ENCODE peak calls at places on chromosomes 6 and 20, in five cellular contexts. F is RWPE1, H is right atrium auricular region, M is mucosa of descending colon, C is fibroblast of lung. Z is an unnamed sample.

GRCh38 chr6:34324738-34325444 is 67.6 kb downstream of the NUDT3 start:
- DNase-seq in F (no peak), H (no peak), M (no peak), C (peak; percentile 78), Z (no peak)

GRCh38 chr6:31971279-31971992 is 502 bp downstream of the DXO start:
- DNase-seq in F (no peak), H (no peak), M (peak; percentile 43), C (no peak), Z (no peak)

GRCh38 chr6:56911847-56912246 is 43.1 kb upstream of the BEND6 start:
- DNase-seq in F (no peak), H (no peak), M (no peak), C (peak; percentile 73), Z (no peak)

GRCh38 chr20:17542993-17543412 is 11.8 kb upstream of the BFSP1 start:
- DNase-seq in F (no peak), H (no peak), M (no peak), C (peak; percentile 90), Z (no peak)

GRCh38 chr20:9203081-9203447 is 134.2 kb downstream of the PLCB4 start:
- DNase-seq in F (no peak), H (no peak), M (no peak), C (peak; percentile 2), Z (no peak)

GRCh38 chr20:4516851-4517250 is 204.9 kb upstream of the PRND start:
- DNase-seq in F (no peak), H (no peak), M (no peak), C (no peak), Z (no peak)

GRCh38 chr6:165804331-165805066 is 141.5 kb upstream of the PDE10A start:
- DNase-seq in F (no peak), H (no peak), M (no peak), C (no peak), Z (no peak)

GRCh38 chr6:85287654-85288053 is 162.2 kb upstream of the NT5E start:
- DNase-seq in F (no peak), H (no peak), M (no peak), C (no peak), Z (no peak)

GRCh38 chr6:129672883-129673631 is 36.9 kb downstream of the ARHGAP18 start:
- DNase-seq in F (peak; percentile 65), H (no peak), M (no peak), C (peak; percentile 79), Z (no peak)

GRCh38 chr6:85669735-85670194 is 27.1 kb upstream of the SYNCRIP start:
- DNase-seq in F (peak; percentile 59), H (no peak), M (no peak), C (peak; percentile 31), Z (no peak)

GRCh38 chr6:115830895-115831294 is 229.8 kb downstream of the FRK start:
- DNase-seq in F (no peak), H (no peak), M (no peak), C (no peak), Z (no peak)

GRCh38 chr6:3326179-3326971 is 67.6 kb downstream of the PSMG4 start:
- DNase-seq in F (no peak), H (no peak), M (no peak), C (no peak), Z (no peak)

GRCh38 chr6:170112583-170112860 is 178.4 kb downstream of the DLL1 start:
- DNase-seq in F (no peak), H (no peak), M (no peak), C (no peak), Z (no peak)

GRCh38 chr20:34363062-34364012 is at the start of gene ITCH:
- DNase-seq in F (peak; percentile 99), H (peak; percentile 98), M (peak; percentile 96), C (peak; percentile 95), Z (peak; percentile 88)

DNA sequence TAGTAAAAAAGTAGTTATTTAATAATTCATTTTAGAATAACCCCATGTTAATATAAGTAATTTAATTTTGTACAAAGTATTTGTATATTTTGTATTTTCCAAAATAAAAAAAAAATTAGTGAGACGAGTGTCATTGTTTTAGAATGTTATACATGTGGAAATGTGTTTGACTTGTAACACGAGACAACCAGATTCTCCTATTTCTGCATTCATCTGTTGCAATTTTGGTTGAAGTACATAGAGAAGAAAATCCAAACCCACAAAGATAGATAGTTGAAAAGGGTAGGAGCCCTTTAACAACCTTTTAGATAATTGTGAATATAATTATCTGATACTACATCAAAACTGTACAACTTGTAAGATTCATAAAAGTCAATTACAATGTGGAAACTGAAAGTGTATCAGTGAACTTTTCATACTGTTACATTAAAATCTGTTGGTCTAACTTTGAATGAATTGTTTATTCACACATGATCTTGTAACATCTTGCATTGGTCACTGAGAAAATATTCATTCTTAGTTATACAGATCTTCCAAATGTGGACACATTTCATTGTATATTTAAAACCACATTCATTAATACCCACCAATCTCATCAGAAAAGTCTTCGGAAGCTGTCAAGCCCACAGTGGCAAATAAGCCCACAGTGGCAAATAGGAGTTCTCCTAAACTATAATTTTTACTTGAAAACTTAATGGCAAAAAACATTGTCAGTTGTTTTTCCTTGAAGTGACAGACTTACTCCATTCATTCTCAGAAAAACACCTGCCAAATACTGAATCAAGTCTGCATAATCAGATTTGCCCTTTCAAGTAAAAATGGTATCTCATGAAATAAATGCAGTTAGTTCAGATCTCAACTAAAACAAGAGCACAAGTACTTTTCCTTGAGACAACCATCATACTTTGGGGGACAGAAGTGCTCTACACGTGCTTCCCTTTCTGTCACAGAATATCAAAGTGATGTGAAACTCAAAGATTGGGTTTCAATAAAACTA is 52.8 kb downstream of the FKBP5 start:
- DNase-seq in F (no peak), H (no peak), M (no peak), C (peak; percentile 44), Z (no peak)
- TF ChIP-seq CTCF in F (no peak), H (no peak), M (no peak), C (no peak), Z (no peak)

GRCh38 chr6:27478141-27478705 is 5.3 kb upstream of the ZNF184 start:
- DNase-seq in F (no peak), H (no peak), M (no peak), C (peak; percentile 43), Z (no peak)
- TF ChIP-seq CTCF in F (no peak), H (no peak), M (no peak), C (no peak), Z (no peak)

DNA sequence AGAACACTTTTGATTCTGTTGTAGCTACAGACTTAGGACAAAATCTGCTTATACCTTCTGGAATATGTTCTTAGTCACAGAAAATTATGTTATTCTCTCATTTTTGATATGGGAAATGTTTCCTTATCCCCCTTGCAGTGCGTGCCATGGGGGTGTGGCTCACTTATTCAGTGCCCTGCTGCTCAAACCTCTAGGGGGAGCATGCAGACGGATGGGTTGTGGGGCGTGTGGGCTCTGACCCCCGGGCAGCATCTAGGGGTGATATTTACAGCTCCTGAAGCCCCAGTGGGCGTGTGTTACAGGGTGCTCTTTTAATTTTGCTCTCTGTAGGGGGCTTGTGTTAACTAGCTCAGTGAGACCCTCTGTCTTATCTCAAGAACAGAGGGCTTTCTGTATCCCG is 61.3 kb upstream of the FERMT1 start:
- DNase-seq in F (no peak), H (no peak), M (no peak), C (no peak), Z (no peak)
- TF ChIP-seq CTCF in F (no peak), H (no peak), M (no peak), C (no peak), Z (no peak)

GRCh38 chr6:66533921-66534404 is 826.9 kb upstream of the EYS start:
- DNase-seq in F (no peak), H (no peak), M (no peak), C (no peak), Z (no peak)
- TF ChIP-seq CTCF in F (no peak), H (no peak), M (no peak), C (no peak), Z (no peak)

DNA sequence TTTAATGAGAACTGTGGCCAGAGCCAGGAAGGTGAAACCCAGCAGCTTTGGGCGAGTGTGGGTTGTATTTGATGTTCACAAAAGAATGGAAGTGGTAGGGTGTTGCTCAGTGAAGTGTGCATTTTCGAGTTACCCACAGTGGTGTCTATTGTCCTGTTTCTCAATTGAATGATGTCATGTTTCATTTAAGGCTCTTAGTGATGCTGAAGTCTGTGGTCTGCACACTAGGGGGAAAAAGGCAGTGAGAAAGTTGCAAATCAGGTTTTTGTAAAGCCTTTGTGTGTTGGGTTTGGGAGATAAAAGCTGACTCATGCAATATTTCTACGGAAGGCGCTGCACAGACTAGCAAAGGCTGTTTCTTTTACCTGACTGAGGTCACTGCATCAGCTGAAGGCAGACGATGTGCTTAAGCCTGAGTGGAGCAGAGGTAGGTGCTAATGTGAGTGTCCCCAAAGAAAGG is 121.1 kb downstream of the PLEKHG1 start:
- DNase-seq in F (peak; percentile 76), H (no peak), M (no peak), C (peak; percentile 21), Z (no peak)
- TF ChIP-seq CTCF in F (no peak), H (no peak), M (no peak), C (no peak), Z (no peak)

DNA sequence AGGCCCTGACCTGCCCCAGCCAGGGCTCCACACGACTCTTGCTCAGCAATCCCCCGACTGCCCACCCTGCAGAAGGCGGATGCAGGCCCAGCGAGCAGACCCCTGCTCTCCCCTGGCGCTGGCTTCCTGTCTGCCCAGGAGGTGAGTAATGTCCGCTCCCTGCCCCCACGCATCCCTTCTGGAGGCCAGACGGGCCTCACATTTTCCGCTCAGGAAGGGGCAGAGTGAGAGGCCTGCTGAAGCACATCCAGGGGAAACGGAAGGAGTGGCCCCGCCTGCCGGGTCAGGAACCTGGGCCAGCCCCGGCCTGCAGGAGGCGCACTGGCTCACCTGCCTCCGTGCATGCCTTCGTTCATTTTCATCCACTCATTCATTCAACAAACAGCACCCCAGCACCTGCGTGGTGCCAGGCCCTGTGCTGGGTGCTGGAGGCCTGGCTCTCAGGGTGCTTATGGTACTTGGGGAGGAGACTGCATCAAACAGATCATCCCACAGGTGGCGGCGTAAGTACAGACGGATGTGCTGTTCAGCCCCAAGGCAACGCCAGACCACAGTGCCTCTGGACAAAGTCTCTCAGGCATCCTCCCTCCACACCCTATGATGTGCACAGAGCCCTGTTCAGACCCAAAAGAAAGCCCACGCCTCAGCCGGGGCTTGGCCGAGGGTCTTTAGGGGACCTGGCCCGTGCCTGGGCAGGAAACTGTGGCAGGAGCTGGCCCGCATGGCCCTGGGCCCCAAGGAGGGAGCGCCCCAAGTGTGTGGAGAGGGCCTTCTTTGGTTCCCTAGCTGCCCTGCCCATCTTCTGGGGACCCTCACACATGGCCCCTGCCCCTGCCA is 112.1 kb downstream of the ASXL1 start:
- DNase-seq in F (no peak), H (peak; percentile 72), M (peak; percentile 64), C (peak; percentile 58), Z (no peak)
- TF ChIP-seq CTCF in F (no peak), H (peak; percentile 62), M (peak; percentile 33), C (peak; percentile 26), Z (no peak)

Z was measured in activated B cell treated with CpG ODN at 0.5 μM for 24 hours.